ENCODE peak calls at places on chromosomes 6 and 20, in four cellular contexts. I, R, C and Z are unnamed samples. For H3K4me1, the result is how much of the 10 kb centered on the place peaks cover.

GRCh38 chr20:25215521-25215920 is 20.0 kb downstream of the ENTPD6 start:
- DNase-seq in I (no peak), R (no peak), C (no peak), Z (no peak)

GRCh38 chr20:34495928-34496327 is 20.3 kb upstream of the DYNLRB1 start:
- DNase-seq in I (no peak), R (no peak), C (no peak), Z (no peak)

GRCh38 chr6:150409576-150410066 is 40.8 kb downstream of the IYD start:
- DNase-seq in I (peak), R (peak), C (no peak), Z (peak)

GRCh38 chr20:13333793-13334192 is 112.7 kb downstream of the ISM1 start:
- DNase-seq in I (peak), R (no peak), C (no peak), Z (no peak)

GRCh38 chr6:151493495-151494234 is at the start of gene CCDC170:
- DNase-seq in I (peak), R (peak), C (no peak), Z (peak)

GRCh38 chr6:159079367-159079766 is 34.6 kb upstream of the TAGAP start:
- DNase-seq in I (no peak), R (no peak), C (no peak), Z (no peak)

GRCh38 chr6:165986647-165987482 is 180.8 kb downstream of the TBXT start:
- DNase-seq in I (peak), R (no peak), C (no peak), Z (no peak)

GRCh38 chr20:11652128-11652527 is 265.6 kb upstream of the BTBD3 start:
- DNase-seq in I (no peak), R (no peak), C (no peak), Z (no peak)

GRCh38 chr6:46677314-46677654 is 10.4 kb upstream of the TDRD6 start:
- DNase-seq in I (no peak), R (no peak), C (no peak), Z (no peak)

GRCh38 chr6:43967692-43968091 is 159.6 kb downstream of the MRPL14 start:
- DNase-seq in I (no peak), R (no peak), C (peak), Z (no peak)

GRCh38 chr20:55586626-55587025 is 418.7 kb downstream of the CBLN4 start:
- DNase-seq in I (no peak), R (no peak), C (no peak), Z (no peak)

GRCh38 chr6:138493413-138493812 is 5.9 kb downstream of the NHSL1 start:
- DNase-seq in I (peak), R (no peak), C (no peak), Z (no peak)

GRCh38 chr20:1390552-1391403 is 2.1 kb downstream of the FKBP1A start:
- DNase-seq in I (no peak), R (no peak), C (no peak), Z (no peak)

GRCh38 chr20:62889871-62890270 is 28.2 kb upstream of the TCFL5 start:
- DNase-seq in I (no peak), R (no peak), C (no peak), Z (no peak)

GRCh38 chr20:49801882-49802281 is 10.7 kb upstream of the SLC9A8 start:
- DNase-seq in I (no peak), R (no peak), C (no peak), Z (no peak)

GRCh38 chr6:35731414-35731735 is 5.5 kb upstream of the ARMC12 start:
- DNase-seq in I (peak), R (peak), C (peak), Z (peak)

GRCh38 chr20:43752051-43752360 is 25.2 kb upstream of the GTSF1L start:
- DNase-seq in I (no peak), R (no peak), C (no peak), Z (no peak)

GRCh38 chr6:124742971-124743370 is 219.3 kb upstream of the RNF217 start:
- DNase-seq in I (no peak), R (no peak), C (peak), Z (no peak)

GRCh38 chr6:39313526-39314272 is 520 bp downstream of the KCNK17 start:
- DNase-seq in I (no peak), R (peak), C (no peak), Z (no peak)
- H3K4me3 ChIP-seq in I (peak), R (peak), C (no peak), Z (peak)

GRCh38 chr6:16244869-16245451 is 6.6 kb downstream of the GMPR start:
- DNase-seq in I (peak), R (no peak), C (no peak), Z (no peak)

GRCh38 chr6:16251706-16252105 is 13.3 kb downstream of the GMPR start:
- DNase-seq in I (no peak), R (no peak), C (no peak), Z (no peak)

GRCh38 chr6:16249971-16250370 is 11.6 kb downstream of the GMPR start:
- DNase-seq in I (no peak), R (no peak), C (no peak), Z (no peak)

GRCh38 chr6:16244446-16244845 is 6.1 kb downstream of the GMPR start:
- DNase-seq in I (peak), R (no peak), C (no peak), Z (no peak)

GRCh38 chr6:16248271-16248670 is 9.9 kb downstream of the GMPR start:
- DNase-seq in I (no peak), R (no peak), C (no peak), Z (no peak)
- H3K4me1 ChIP-seq in I (under half), R (under half), C (under half), Z (under half)

GRCh38 chr6:27333642-27334040 is 21.6 kb upstream of the POM121L2 start:
- DNase-seq in I (no peak), R (no peak), C (no peak), Z (no peak)
- H3K4me3 ChIP-seq in I (peak), R (no peak), C (peak), Z (peak)

GRCh38 chr6:111772274-111772780 is 100.9 kb downstream of the FYN start:
- DNase-seq in I (no peak), R (no peak), C (no peak), Z (no peak)

GRCh38 chr6:111769365-111770127 is 103.7 kb downstream of the FYN start:
- DNase-seq in I (no peak), R (no peak), C (no peak), Z (no peak)

GRCh38 chr6:111771629-111772028 is 101.6 kb downstream of the FYN start:
- DNase-seq in I (no peak), R (no peak), C (no peak), Z (no peak)

GRCh38 chr6:111771084-111771411 is 102.2 kb downstream of the FYN start:
- DNase-seq in I (no peak), R (no peak), C (no peak), Z (no peak)

GRCh38 chr6:111770263-111771083 is 102.8 kb downstream of the FYN start:
- DNase-seq in I (no peak), R (no peak), C (no peak), Z (no peak)
- H3K4me1 ChIP-seq in I (under half), R (under half), C (under half), Z (under half)

GRCh38 chr6:42385339-42385738 is 66.4 kb downstream of the TRERF1 start:
- DNase-seq in I (no peak), R (no peak), C (no peak), Z (no peak)

GRCh38 chr6:42383421-42384208 is 68.1 kb downstream of the TRERF1 start:
- DNase-seq in I (no peak), R (no peak), C (no peak), Z (no peak)

GRCh38 chr6:42390228-42390934 is 61.3 kb downstream of the TRERF1 start:
- DNase-seq in I (no peak), R (no peak), C (no peak), Z (no peak)

GRCh38 chr6:42388046-42388445 is 63.7 kb downstream of the TRERF1 start:
- DNase-seq in I (no peak), R (no peak), C (no peak), Z (no peak)

GRCh38 chr6:42387336-42387735 is 64.4 kb downstream of the TRERF1 start:
- DNase-seq in I (no peak), R (no peak), C (no peak), Z (no peak)
- H3K4me3 ChIP-seq in I (no peak), R (no peak), C (no peak), Z (no peak)

DNA sequence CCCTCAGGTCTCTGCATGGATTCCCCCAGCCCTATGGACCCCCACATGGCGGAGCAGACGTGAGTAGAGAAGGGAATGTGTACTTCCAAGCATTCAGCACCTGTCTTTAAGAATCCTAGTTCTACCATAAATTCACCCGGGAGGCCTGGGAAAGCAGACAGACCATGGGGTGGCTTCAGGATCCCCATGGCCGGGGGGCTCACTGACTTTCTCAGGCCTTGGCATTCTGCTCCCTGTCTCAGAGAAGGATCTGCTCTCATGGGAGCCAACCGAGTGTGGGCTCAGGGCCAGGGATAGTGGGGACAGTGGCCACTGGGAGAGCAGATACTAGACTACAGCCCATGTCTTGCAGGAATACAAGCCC is 2.3 kb downstream of the CDC25B start:
- DNase-seq in I (no peak), R (peak), C (no peak), Z (no peak)
- H3K4me1 ChIP-seq in I (under half), R (half or more), C (under half), Z (under half)

DNA sequence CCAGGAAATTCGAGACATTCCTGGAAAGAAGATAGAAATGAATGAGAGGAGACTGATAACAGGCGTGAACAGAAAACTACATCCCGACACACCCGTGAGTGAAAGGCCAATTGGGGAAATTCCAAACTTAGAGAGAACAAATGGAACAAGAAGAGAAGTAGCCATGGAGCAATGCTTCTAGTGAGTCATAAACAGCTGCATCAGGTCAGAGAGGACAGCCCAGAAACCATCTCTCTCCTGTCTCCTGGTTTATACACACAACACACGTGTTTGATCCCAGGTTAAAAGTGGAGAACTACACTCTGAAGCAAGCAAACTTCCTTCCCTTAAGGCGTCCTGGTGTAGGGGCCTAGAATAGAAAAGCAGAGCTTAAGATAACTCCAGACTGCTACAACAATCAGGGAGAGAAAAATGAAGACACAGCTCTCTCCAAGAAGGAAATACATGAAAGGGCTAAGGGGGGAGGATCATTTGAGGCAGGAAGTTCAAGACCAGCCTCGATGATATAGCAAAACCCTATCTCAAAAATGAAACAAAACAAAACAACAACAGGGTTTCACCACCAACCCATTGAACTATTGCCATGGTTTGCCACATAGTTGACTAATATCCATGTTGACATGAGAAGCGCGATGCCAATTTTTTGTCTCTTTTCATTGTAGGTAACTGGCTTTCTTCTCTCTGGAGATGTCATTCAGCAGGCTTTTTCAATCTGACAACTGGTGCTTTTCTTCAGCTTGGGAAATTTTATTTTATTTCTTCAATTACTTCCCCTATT is 26.9 kb downstream of the NRN1 start:
- DNase-seq in I (peak), R (no peak), C (no peak), Z (no peak)
- H3K4me3 ChIP-seq in I (no peak), R (no peak), C (no peak), Z (no peak)

GRCh38 chr6:73516712-73517489 is 3.9 kb downstream of the EEF1A1 start:
- DNase-seq in I (peak), R (no peak), C (no peak), Z (no peak)

GRCh38 chr6:73519943-73520687 is 717 bp downstream of the EEF1A1 start:
- DNase-seq in I (peak), R (peak), C (peak), Z (peak)

GRCh38 chr6:73521351-73522254 is 771 bp upstream of the EEF1A1 start:
- DNase-seq in I (peak), R (peak), C (peak), Z (no peak)

GRCh38 chr6:73523434-73524123 is 2.7 kb upstream of the EEF1A1 start:
- DNase-seq in I (peak), R (peak), C (peak), Z (peak)

GRCh38 chr6:73520688-73521350 is at the start of gene EEF1A1:
- DNase-seq in I (peak), R (peak), C (peak), Z (peak)
- H3K4me1 ChIP-seq in I (under half), R (half or more), C (under half), Z (under half)

GRCh38 chr6:56484669-56485068 is 158.0 kb downstream of the DST start:
- DNase-seq in I (peak), R (no peak), C (no peak), Z (no peak)
- H3K4me3 ChIP-seq in I (no peak), R (no peak), C (no peak), Z (no peak)

GRCh38 chr6:57224769-57225515 is 2.8 kb upstream of the RAB23 start:
- DNase-seq in I (peak), R (no peak), C (no peak), Z (no peak)
- H3K4me1 ChIP-seq in I (under half), R (under half), C (under half), Z (under half)